ENCODE peak calls at places on chromosomes 12 and 14, in five cellular contexts. One of them, this sample, is unnamed.

GRCh38 chr12:132151145-132151765 is 7.0 kb downstream of the NOC4L start:
- DNase-seq in H1: no peak
- DNase-seq in IMR-90: no peak
- DNase-seq in keratinocyte: no peak
- DNase-seq in HCT116: no peak
- DNase-seq in this sample: no peak

GRCh38 chr12:92034858-92035401 is 110.7 kb downstream of the BTG1 start:
- DNase-seq in H1: no peak
- DNase-seq in IMR-90: peak
- DNase-seq in keratinocyte: peak
- DNase-seq in HCT116: peak
- DNase-seq in this sample: peak

GRCh38 chr12:62123721-62124203 is 136.4 kb upstream of the USP15 start:
- DNase-seq in H1: peak
- DNase-seq in IMR-90: peak
- DNase-seq in keratinocyte: no peak
- DNase-seq in HCT116: peak
- DNase-seq in this sample: peak

GRCh38 chr12:75814856-75815754 is 216.5 kb downstream of the PHLDA1 start:
- DNase-seq in H1: no peak
- DNase-seq in IMR-90: peak
- DNase-seq in keratinocyte: peak
- DNase-seq in HCT116: no peak
- DNase-seq in this sample: no peak

GRCh38 chr14:104971447-104972240 is 6.5 kb downstream of the AHNAK2 start:
- DNase-seq in H1: no peak
- DNase-seq in IMR-90: no peak
- DNase-seq in keratinocyte: no peak
- DNase-seq in HCT116: no peak
- DNase-seq in this sample: no peak

GRCh38 chr14:90509403-90509802 is 112.6 kb downstream of the CALM1 start:
- DNase-seq in H1: no peak
- DNase-seq in IMR-90: no peak
- DNase-seq in keratinocyte: no peak
- DNase-seq in HCT116: no peak
- DNase-seq in this sample: no peak

GRCh38 chr14:61620130-61620946 is 75.0 kb upstream of the HIF1A start:
- DNase-seq in H1: no peak
- DNase-seq in IMR-90: peak
- DNase-seq in keratinocyte: no peak
- DNase-seq in HCT116: no peak
- DNase-seq in this sample: no peak

GRCh38 chr12:114302117-114302516 is 103.8 kb downstream of the TBX5 start:
- DNase-seq in H1: no peak
- DNase-seq in IMR-90: no peak
- DNase-seq in keratinocyte: no peak
- DNase-seq in HCT116: no peak
- DNase-seq in this sample: no peak

GRCh38 chr12:122871851-122872785 is 23.8 kb downstream of the VPS37B start:
- DNase-seq in H1: peak
- DNase-seq in IMR-90: peak
- DNase-seq in keratinocyte: no peak
- DNase-seq in HCT116: no peak
- DNase-seq in this sample: no peak

GRCh38 chr12:48978291-48978740 is at the start of gene WNT1:
- DNase-seq in H1: peak
- DNase-seq in IMR-90: no peak
- DNase-seq in keratinocyte: no peak
- DNase-seq in HCT116: no peak
- DNase-seq in this sample: no peak

GRCh38 chr12:40831916-40832315 is 139.7 kb downstream of the CNTN1 start:
- DNase-seq in H1: no peak
- DNase-seq in IMR-90: no peak
- DNase-seq in keratinocyte: peak
- DNase-seq in HCT116: no peak
- DNase-seq in this sample: no peak

GRCh38 chr12:60257063-60257462 is 661.2 kb downstream of the SLC16A7 start:
- DNase-seq in H1: no peak
- DNase-seq in IMR-90: peak
- DNase-seq in keratinocyte: no peak
- DNase-seq in HCT116: peak
- DNase-seq in this sample: no peak

GRCh38 chr12:50017047-50017446 is 8.2 kb downstream of the RACGAP1 start:
- DNase-seq in H1: no peak
- DNase-seq in IMR-90: peak
- DNase-seq in keratinocyte: no peak
- DNase-seq in HCT116: no peak
- DNase-seq in this sample: no peak

GRCh38 chr12:24746021-24746671 is 202.8 kb downstream of the BCAT1 start:
- DNase-seq in H1: no peak
- DNase-seq in IMR-90: no peak
- DNase-seq in keratinocyte: no peak
- DNase-seq in HCT116: no peak
- DNase-seq in this sample: no peak

GRCh38 chr14:93691042-93691780 is 97.1 kb downstream of the PRIMA1 start:
- DNase-seq in H1: no peak
- DNase-seq in IMR-90: no peak
- DNase-seq in keratinocyte: no peak
- DNase-seq in HCT116: no peak
- DNase-seq in this sample: no peak

GRCh38 chr14:56168007-56168616 is 49.9 kb downstream of the PELI2 start:
- DNase-seq in H1: no peak
- DNase-seq in IMR-90: no peak
- DNase-seq in keratinocyte: no peak
- DNase-seq in HCT116: no peak
- DNase-seq in this sample: peak

GRCh38 chr14:105343194-105343593 is 28.6 kb downstream of the PACS2 start:
- DNase-seq in H1: no peak
- DNase-seq in IMR-90: peak
- DNase-seq in keratinocyte: no peak
- DNase-seq in HCT116: no peak
- DNase-seq in this sample: no peak

GRCh38 chr12:11810160-11810559 is 160.7 kb downstream of the ETV6 start:
- DNase-seq in H1: no peak
- DNase-seq in IMR-90: no peak
- DNase-seq in keratinocyte: no peak
- DNase-seq in HCT116: no peak
- DNase-seq in this sample: no peak

GRCh38 chr14:31926652-31927347 is 150.3 kb upstream of the ARHGAP5 start:
- DNase-seq in H1: no peak
- DNase-seq in IMR-90: peak
- DNase-seq in keratinocyte: no peak
- DNase-seq in HCT116: no peak
- DNase-seq in this sample: no peak

GRCh38 chr14:36517242-36518030 is 2.6 kb downstream of the NKX2-1 start:
- DNase-seq in H1: peak
- DNase-seq in IMR-90: no peak
- DNase-seq in keratinocyte: no peak
- DNase-seq in HCT116: no peak
- DNase-seq in this sample: no peak

GRCh38 chr12:3704512-3705348 is 48.2 kb downstream of the CRACR2A start:
- DNase-seq in H1: no peak
- DNase-seq in IMR-90: peak
- DNase-seq in keratinocyte: no peak
- DNase-seq in HCT116: no peak
- DNase-seq in this sample: no peak

GRCh38 chr12:71440393-71441349 is 1.1 kb downstream of the LGR5 start:
- DNase-seq in H1: peak
- DNase-seq in IMR-90: no peak
- DNase-seq in keratinocyte: no peak
- DNase-seq in HCT116: no peak
- DNase-seq in this sample: peak

GRCh38 chr12:52980773-52981423 is 25.4 kb upstream of the EIF4B start:
- DNase-seq in H1: peak
- DNase-seq in IMR-90: peak
- DNase-seq in keratinocyte: peak
- DNase-seq in HCT116: peak
- DNase-seq in this sample: peak

GRCh38 chr12:88896958-88897357 is 316.7 kb upstream of the KITLG start:
- DNase-seq in H1: no peak
- DNase-seq in IMR-90: peak
- DNase-seq in keratinocyte: no peak
- DNase-seq in HCT116: no peak
- DNase-seq in this sample: no peak

GRCh38 chr12:101181776-101182175 is 28.3 kb downstream of the SLC5A8 start:
- DNase-seq in H1: no peak
- DNase-seq in IMR-90: no peak
- DNase-seq in keratinocyte: no peak
- DNase-seq in HCT116: no peak
- DNase-seq in this sample: no peak

GRCh38 chr14:98008381-98009113 is 1211.4 kb downstream of the VRK1 start:
- DNase-seq in H1: no peak
- DNase-seq in IMR-90: no peak
- DNase-seq in keratinocyte: no peak
- DNase-seq in HCT116: no peak
- DNase-seq in this sample: no peak

GRCh38 chr12:69354561-69355187 is 4.9 kb upstream of the YEATS4 start:
- DNase-seq in H1: no peak
- DNase-seq in IMR-90: no peak
- DNase-seq in keratinocyte: no peak
- DNase-seq in HCT116: no peak
- DNase-seq in this sample: no peak

GRCh38 chr12:58487280-58488141 is 432.8 kb downstream of the LRIG3 start:
- DNase-seq in H1: no peak
- DNase-seq in IMR-90: peak
- DNase-seq in keratinocyte: no peak
- DNase-seq in HCT116: no peak
- DNase-seq in this sample: no peak

DNA sequence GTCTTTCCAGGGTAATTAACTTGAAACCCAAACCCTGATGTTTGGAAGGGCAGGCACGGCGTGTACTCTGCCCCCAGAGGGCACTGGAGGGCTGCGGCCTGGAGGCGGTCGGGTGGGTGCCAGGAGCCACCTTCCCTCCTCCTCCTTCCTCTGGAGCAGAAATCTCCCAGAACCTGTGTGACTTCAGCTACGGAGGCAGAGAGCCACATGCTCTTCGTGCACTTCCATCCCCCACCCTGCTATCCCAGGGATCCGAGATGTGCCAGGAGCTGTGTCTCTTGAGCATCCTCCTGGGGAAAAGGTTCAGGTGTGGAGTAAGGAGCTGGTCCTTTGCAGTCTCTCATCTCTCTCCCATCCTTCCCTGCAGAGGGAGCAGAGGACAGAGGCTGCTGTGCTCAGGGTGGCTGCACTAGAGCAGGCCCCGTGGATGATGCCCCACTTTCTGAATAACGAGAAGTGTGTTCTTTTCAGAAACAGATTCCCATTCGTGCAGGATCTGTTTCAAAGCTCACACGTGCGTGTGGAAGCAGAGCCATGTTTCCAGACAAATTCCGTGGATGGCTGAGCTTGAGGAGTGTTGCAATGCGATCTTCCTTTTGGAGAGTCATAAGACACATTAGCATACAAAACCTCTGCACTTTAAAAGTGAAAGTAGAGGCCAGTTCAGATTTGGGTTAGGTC is 162.9 kb downstream of the ADGRD1 start:
- DNase-seq in H1: peak
- DNase-seq in IMR-90: no peak
- DNase-seq in keratinocyte: no peak
- DNase-seq in HCT116: no peak
- DNase-seq in this sample: no peak
- H2AFZ ChIP-seq in H1: peak
- H2AFZ ChIP-seq in IMR-90: no peak
- H2AFZ ChIP-seq in keratinocyte: no peak
- H2AFZ ChIP-seq in HCT116: no peak
- H2AFZ ChIP-seq in this sample: no peak

GRCh38 chr14:86935241-86935640 is 1057.7 kb downstream of the GALC start:
- DNase-seq in H1: no peak
- DNase-seq in IMR-90: peak
- DNase-seq in keratinocyte: no peak
- DNase-seq in HCT116: no peak
- DNase-seq in this sample: no peak
- H2AFZ ChIP-seq in H1: peak
- H2AFZ ChIP-seq in IMR-90: no peak
- H2AFZ ChIP-seq in keratinocyte: no peak
- H2AFZ ChIP-seq in HCT116: no peak
- H2AFZ ChIP-seq in this sample: no peak

GRCh38 chr12:121723200-121723599 is 10.6 kb downstream of the TMEM120B start:
- DNase-seq in H1: no peak
- DNase-seq in IMR-90: no peak
- DNase-seq in keratinocyte: no peak
- DNase-seq in HCT116: no peak
- DNase-seq in this sample: no peak
- H2AFZ ChIP-seq in H1: no peak
- H2AFZ ChIP-seq in IMR-90: no peak
- H2AFZ ChIP-seq in keratinocyte: no peak
- H2AFZ ChIP-seq in HCT116: no peak
- H2AFZ ChIP-seq in this sample: no peak

GRCh38 chr12:82685721-82686222 is 934 bp upstream of the TMTC2 start:
- DNase-seq in H1: peak
- DNase-seq in IMR-90: peak
- DNase-seq in keratinocyte: peak
- DNase-seq in HCT116: peak
- DNase-seq in this sample: no peak

GRCh38 chr12:82682326-82682725 is 4.4 kb upstream of the TMTC2 start:
- DNase-seq in H1: no peak
- DNase-seq in IMR-90: no peak
- DNase-seq in keratinocyte: no peak
- DNase-seq in HCT116: no peak
- DNase-seq in this sample: no peak

GRCh38 chr12:82686223-82687019 is at the start of gene TMTC2:
- DNase-seq in H1: peak
- DNase-seq in IMR-90: peak
- DNase-seq in keratinocyte: peak
- DNase-seq in HCT116: peak
- DNase-seq in this sample: no peak

GRCh38 chr12:82687020-82687951 is 580 bp downstream of the TMTC2 start:
- DNase-seq in H1: peak
- DNase-seq in IMR-90: peak
- DNase-seq in keratinocyte: no peak
- DNase-seq in HCT116: peak
- DNase-seq in this sample: no peak

GRCh38 chr12:82682851-82683261 is 3.9 kb upstream of the TMTC2 start:
- DNase-seq in H1: no peak
- DNase-seq in IMR-90: no peak
- DNase-seq in keratinocyte: no peak
- DNase-seq in HCT116: no peak
- DNase-seq in this sample: no peak
- H2AFZ ChIP-seq in H1: no peak
- H2AFZ ChIP-seq in IMR-90: no peak
- H2AFZ ChIP-seq in keratinocyte: no peak
- H2AFZ ChIP-seq in HCT116: no peak
- H2AFZ ChIP-seq in this sample: no peak

DNA sequence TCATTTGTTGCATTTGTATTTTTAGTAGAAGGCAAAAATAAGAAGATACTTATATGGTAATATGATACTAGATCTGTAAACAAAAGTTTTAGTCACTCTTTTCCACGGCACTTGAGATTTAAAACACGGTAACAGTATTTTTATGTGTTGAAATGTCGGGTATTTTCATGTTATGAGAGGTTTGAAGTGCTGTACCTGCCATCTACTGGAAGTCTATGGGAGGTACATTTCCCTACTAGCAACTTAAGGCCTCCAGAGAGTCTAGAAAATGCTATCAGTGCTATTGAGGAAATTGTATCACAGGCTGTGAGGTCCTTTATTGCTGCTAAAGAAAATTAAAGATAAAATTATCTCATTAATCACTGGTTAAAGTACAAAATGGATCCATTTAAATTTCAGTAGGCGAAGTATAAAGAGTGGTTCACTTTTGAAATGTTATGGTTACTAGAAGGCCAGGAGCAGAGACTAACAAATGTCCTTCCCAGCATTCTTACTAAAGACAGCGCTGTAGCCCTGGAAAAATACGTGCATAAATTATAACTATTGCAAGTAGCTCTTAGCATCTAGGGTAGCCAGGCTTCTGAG is 77.6 kb upstream of the PRKD1 start:
- DNase-seq in H1: no peak
- DNase-seq in IMR-90: peak
- DNase-seq in keratinocyte: no peak
- DNase-seq in HCT116: no peak
- DNase-seq in this sample: no peak
- H2AFZ ChIP-seq in H1: no peak
- H2AFZ ChIP-seq in IMR-90: no peak
- H2AFZ ChIP-seq in keratinocyte: peak
- H2AFZ ChIP-seq in HCT116: no peak
- H2AFZ ChIP-seq in this sample: no peak